ENCODE peak calls at places on chromosome 15, in six cellular contexts. L is fibroblast of pulmonary artery, A is GM23338, Y is GM12865, B is keratinocyte, E is cardiac muscle cell. C is an unnamed sample.

GRCh38 chr15:75923756-75924155 is 20.1 kb downstream of the FBXO22 start:
- DNase-seq in L (no peak), A (no peak), Y (no peak), B (no peak), E (no peak), C (no peak)

GRCh38 chr15:78340243-78341056 is at the start of gene CRABP1:
- DNase-seq in L (no peak), A (peak; percentile 86), Y (no peak), B (no peak), E (peak; percentile 59), C (no peak)

GRCh38 chr15:55741592-55742497 is 1.1 kb downstream of the PRTG start:
- DNase-seq in L (no peak), A (peak; percentile 72), Y (peak; percentile 15), B (no peak), E (peak; percentile 61), C (no peak)

GRCh38 chr15:69501456-69501855 is 48.8 kb downstream of the RPLP1 start:
- DNase-seq in L (no peak), A (no peak), Y (no peak), B (no peak), E (no peak), C (no peak)

GRCh38 chr15:36803773-36804172 is 224.3 kb downstream of the CDIN1 start:
- DNase-seq in L (no peak), A (no peak), Y (no peak), B (no peak), E (no peak), C (no peak)

GRCh38 chr15:25525741-25526140 is 86.9 kb upstream of the UBE3A start:
- DNase-seq in L (no peak), A (no peak), Y (no peak), B (no peak), E (no peak), C (no peak)

GRCh38 chr15:45179221-45179985 is 8.4 kb downstream of the SHF start:
- DNase-seq in L (no peak), A (peak; percentile 84), Y (peak; percentile 66), B (no peak), E (peak; percentile 47), C (peak; percentile 41)

GRCh38 chr15:96270581-96271172 is 59.8 kb upstream of the NR2F2 start:
- DNase-seq in L (peak; percentile 56), A (no peak), Y (no peak), B (peak; percentile 75), E (no peak), C (no peak)

GRCh38 chr15:25946241-25946786 is 83.2 kb upstream of the ATP10A start:
- DNase-seq in L (no peak), A (peak; percentile 34), Y (no peak), B (no peak), E (no peak), C (no peak)

GRCh38 chr15:83815506-83815905 is 161.6 kb downstream of the ADAMTSL3 start:
- DNase-seq in L (no peak), A (no peak), Y (no peak), B (no peak), E (no peak), C (no peak)

GRCh38 chr15:57728436-57728835 is 21.9 kb downstream of the POLR2M start:
- DNase-seq in L (no peak), A (no peak), Y (no peak), B (no peak), E (no peak), C (no peak)

GRCh38 chr15:71094137-71094536 is 21.1 kb upstream of the THSD4 start:
- DNase-seq in L (no peak), A (no peak), Y (no peak), B (no peak), E (no peak), C (no peak)

GRCh38 chr15:50055333-50056278 is 63.4 kb downstream of the ATP8B4 start:
- DNase-seq in L (peak; percentile 93), A (no peak), Y (no peak), B (no peak), E (no peak), C (no peak)

GRCh38 chr15:26889298-26889898 is 22.5 kb downstream of the GABRA5 start:
- DNase-seq in L (peak; percentile 85), A (peak; percentile 83), Y (peak; percentile 77), B (peak; percentile 32), E (peak; percentile 81), C (no peak)

GRCh38 chr15:40305281-40305680 is 2.5 kb downstream of the PLCB2 start:
- DNase-seq in L (no peak), A (no peak), Y (no peak), B (no peak), E (no peak), C (no peak)

GRCh38 chr15:31391687-31392671 is 65.3 kb downstream of the KLF13 start:
- DNase-seq in L (peak; percentile 89), A (peak; percentile 77), Y (peak; percentile 73), B (no peak), E (peak; percentile 75), C (peak; percentile 74)

GRCh38 chr15:100205549-100206295 is 136.1 kb downstream of the ADAMTS17 start:
- DNase-seq in L (no peak), A (no peak), Y (no peak), B (no peak), E (no peak), C (no peak)

GRCh38 chr15:31091531-31091930 is 10.0 kb downstream of the TRPM1 start:
- DNase-seq in L (no peak), A (no peak), Y (no peak), B (no peak), E (no peak), C (no peak)

GRCh38 chr15:89803941-89804800 is 10.5 kb downstream of the ANPEP start:
- DNase-seq in L (no peak), A (no peak), Y (no peak), B (no peak), E (no peak), C (no peak)

GRCh38 chr15:57462391-57462790 is 86.1 kb downstream of the CGNL1 start:
- DNase-seq in L (peak; percentile 33), A (no peak), Y (no peak), B (no peak), E (no peak), C (no peak)

GRCh38 chr15:40512440-40512839 is 41.7 kb downstream of the CHST14 start:
- DNase-seq in L (no peak), A (no peak), Y (no peak), B (no peak), E (no peak), C (no peak)

GRCh38 chr15:65790692-65791334 is 1.3 kb downstream of the DENND4A start:
- DNase-seq in L (peak; percentile 35), A (peak; percentile 13), Y (peak; percentile 51), B (no peak), E (no peak), C (peak; percentile 47)

GRCh38 chr15:77591960-77592613 is 40.6 kb downstream of the LINGO1 start:
- DNase-seq in L (no peak), A (no peak), Y (no peak), B (no peak), E (no peak), C (no peak)

GRCh38 chr15:90201944-90202375 is 830 bp downstream of the SEMA4B start:
- DNase-seq in L (no peak), A (peak; percentile 52), Y (no peak), B (no peak), E (peak; percentile 43), C (no peak)

GRCh38 chr15:77014137-77015081 is 19.5 kb downstream of the PSTPIP1 start:
- DNase-seq in L (no peak), A (no peak), Y (peak; percentile 59), B (no peak), E (no peak), C (no peak)

GRCh38 chr15:60554494-60554893 is 75.6 kb upstream of the ICE2 start:
- DNase-seq in L (no peak), A (no peak), Y (no peak), B (no peak), E (no peak), C (no peak)

GRCh38 chr15:98754283-98755022 is 106.1 kb downstream of the IGF1R start:
- DNase-seq in L (peak; percentile 49), A (peak; percentile 59), Y (no peak), B (no peak), E (no peak), C (no peak)

GRCh38 chr15:31221936-31222515 is 104.6 kb upstream of the KLF13 start:
- DNase-seq in L (no peak), A (peak; percentile 39), Y (no peak), B (no peak), E (no peak), C (no peak)

GRCh38 chr15:42921049-42921731 is 612 bp upstream of the TTBK2 start:
- DNase-seq in L (peak; percentile 25), A (peak; percentile 44), Y (peak; percentile 35), B (no peak), E (no peak), C (peak; percentile 36)

GRCh38 chr15:70857547-70858265 is 3.7 kb upstream of the LARP6 start:
- DNase-seq in L (peak; percentile 41), A (no peak), Y (no peak), B (no peak), E (no peak), C (no peak)

GRCh38 chr15:81475471-81475870 is 101.5 kb upstream of the TMC3 start:
- DNase-seq in L (no peak), A (no peak), Y (no peak), B (no peak), E (no peak), C (no peak)

GRCh38 chr15:88911766-88912118 is 1.4 kb downstream of the MFGE8 start:
- DNase-seq in L (no peak), A (peak; percentile 63), Y (no peak), B (no peak), E (peak; percentile 80), C (no peak)

GRCh38 chr15:80695099-80695910 is at the start of gene ABHD17C:
- DNase-seq in L (peak; percentile 63), A (peak; percentile 68), Y (peak; percentile 70), B (no peak), E (peak; percentile 79), C (no peak)

GRCh38 chr15:67827561-67828378 is 2.5 kb downstream of the SKOR1 start:
- DNase-seq in L (no peak), A (peak; percentile 65), Y (no peak), B (no peak), E (no peak), C (no peak)
- H3K4me3 ChIP-seq in L (no peak overlapping the region), A (peak overlapping the region; percentile 53), Y (no peak overlapping the region), B (no peak overlapping the region), E (no peak overlapping the region), C (no peak overlapping the region)

DNA sequence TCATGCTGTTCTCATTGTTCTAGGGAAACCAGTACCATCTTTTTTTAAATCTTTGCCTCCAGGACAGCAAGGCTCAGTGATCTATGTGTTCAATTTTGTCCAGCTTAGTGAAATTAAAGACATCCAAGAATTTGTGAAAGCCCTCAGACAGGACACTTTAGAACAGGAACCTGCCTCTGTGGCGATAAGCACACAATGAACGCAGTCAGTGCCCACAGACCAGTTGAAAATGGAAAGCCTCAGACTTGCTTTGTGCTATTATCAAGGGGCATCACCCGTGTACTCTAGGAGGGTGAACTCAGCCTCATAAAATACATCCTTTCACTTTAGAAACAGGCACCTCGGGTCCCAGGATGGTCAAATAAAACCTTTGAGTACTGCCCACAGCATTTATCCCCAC is 20.1 kb downstream of the EID1 start:
- DNase-seq in L (no peak), A (no peak), Y (no peak), B (no peak), E (no peak), C (no peak)
- H3K4me3 ChIP-seq in L (no peak overlapping the region), A (no peak overlapping the region), Y (no peak overlapping the region), B (no peak overlapping the region), E (no peak overlapping the region), C (no peak overlapping the region)

GRCh38 chr15:73685561-73685960 is 1.4 kb downstream of the CD276 start:
- DNase-seq in L (peak; percentile 25), A (no peak), Y (no peak), B (no peak), E (peak; percentile 45), C (no peak)
- H3K4me3 ChIP-seq in L (peak overlapping the region; percentile 76), A (peak overlapping the region; percentile 92), Y (no peak overlapping the region), B (peak overlapping the region; percentile 88), E (peak overlapping the region; percentile 82), C (no peak overlapping the region)

GRCh38 chr15:92906563-92907081 is 6.5 kb downstream of the CHD2 start:
- DNase-seq in L (no peak), A (no peak), Y (peak; percentile 84), B (peak; percentile 90), E (no peak), C (no peak)
- H3K4me3 ChIP-seq in L (peak overlapping the region; percentile 61), A (no peak overlapping the region), Y (peak overlapping the region; percentile 63), B (peak overlapping the region; percentile 81), E (peak overlapping the region; percentile 52), C (peak overlapping the region; percentile 68)